ENCODE peak calls at places on chromosomes 11 and 22, in seven cellular contexts. One of them, this sample, is unnamed.

GRCh38 chr11:6735306-6735705 is 36.5 kb downstream of the OR2AG2 start:
- DNase-seq in CD8-positive, alpha-beta T cell: no peak
- DNase-seq in WERI-Rb-1: no peak
- DNase-seq in A673: peak; percentile 84
- DNase-seq in thoracic aorta: no peak
- DNase-seq in tibial nerve: no peak
- DNase-seq in neural crest cell: no peak
- DNase-seq in this sample: no peak

GRCh38 chr11:67700548-67701262 is 26.3 kb upstream of the ALDH3B2 start:
- DNase-seq in CD8-positive, alpha-beta T cell: no peak
- DNase-seq in WERI-Rb-1: peak; percentile 60
- DNase-seq in A673: no peak
- DNase-seq in thoracic aorta: no peak
- DNase-seq in tibial nerve: no peak
- DNase-seq in neural crest cell: no peak
- DNase-seq in this sample: no peak

GRCh38 chr11:13229136-13229535 is 48.5 kb upstream of the BMAL1 start:
- DNase-seq in CD8-positive, alpha-beta T cell: no peak
- DNase-seq in WERI-Rb-1: no peak
- DNase-seq in A673: no peak
- DNase-seq in thoracic aorta: no peak
- DNase-seq in tibial nerve: no peak
- DNase-seq in neural crest cell: no peak
- DNase-seq in this sample: no peak

GRCh38 chr11:118918128-118918685 is 7.5 kb downstream of the BCL9L start:
- DNase-seq in CD8-positive, alpha-beta T cell: no peak
- DNase-seq in WERI-Rb-1: peak; percentile 69
- DNase-seq in A673: peak; percentile 65
- DNase-seq in thoracic aorta: no peak
- DNase-seq in tibial nerve: peak; percentile 88
- DNase-seq in neural crest cell: no peak
- DNase-seq in this sample: peak; percentile 75

GRCh38 chr11:46555269-46556054 is 38.4 kb downstream of the AMBRA1 start:
- DNase-seq in CD8-positive, alpha-beta T cell: no peak
- DNase-seq in WERI-Rb-1: no peak
- DNase-seq in A673: no peak
- DNase-seq in thoracic aorta: no peak
- DNase-seq in tibial nerve: no peak
- DNase-seq in neural crest cell: no peak
- DNase-seq in this sample: no peak

GRCh38 chr11:11215944-11216343 is 137.1 kb downstream of the CSNK2A3 start:
- DNase-seq in CD8-positive, alpha-beta T cell: no peak
- DNase-seq in WERI-Rb-1: no peak
- DNase-seq in A673: no peak
- DNase-seq in thoracic aorta: no peak
- DNase-seq in tibial nerve: no peak
- DNase-seq in neural crest cell: no peak
- DNase-seq in this sample: no peak

GRCh38 chr11:116217006-116217405 is 555.8 kb downstream of the BUD13 start:
- DNase-seq in CD8-positive, alpha-beta T cell: peak; percentile 1
- DNase-seq in WERI-Rb-1: peak; percentile 60
- DNase-seq in A673: peak; percentile 45
- DNase-seq in thoracic aorta: no peak
- DNase-seq in tibial nerve: peak; percentile 52
- DNase-seq in neural crest cell: no peak
- DNase-seq in this sample: no peak

GRCh38 chr11:72245232-72245816 is 1.3 kb upstream of the PHOX2A start:
- DNase-seq in CD8-positive, alpha-beta T cell: no peak
- DNase-seq in WERI-Rb-1: no peak
- DNase-seq in A673: no peak
- DNase-seq in thoracic aorta: no peak
- DNase-seq in tibial nerve: no peak
- DNase-seq in neural crest cell: no peak
- DNase-seq in this sample: no peak

GRCh38 chr22:28594784-28595324 is 84.8 kb downstream of the TTC28 start:
- DNase-seq in CD8-positive, alpha-beta T cell: no peak
- DNase-seq in WERI-Rb-1: no peak
- DNase-seq in A673: peak; percentile 86
- DNase-seq in thoracic aorta: no peak
- DNase-seq in tibial nerve: no peak
- DNase-seq in neural crest cell: no peak
- DNase-seq in this sample: no peak

GRCh38 chr22:41471606-41472005 is 2.7 kb downstream of the ACO2 start:
- DNase-seq in CD8-positive, alpha-beta T cell: no peak
- DNase-seq in WERI-Rb-1: no peak
- DNase-seq in A673: no peak
- DNase-seq in thoracic aorta: no peak
- DNase-seq in tibial nerve: no peak
- DNase-seq in neural crest cell: no peak
- DNase-seq in this sample: no peak

GRCh38 chr11:124938970-124939369 is 3.1 kb upstream of the HEPACAM start:
- DNase-seq in CD8-positive, alpha-beta T cell: no peak
- DNase-seq in WERI-Rb-1: no peak
- DNase-seq in A673: no peak
- DNase-seq in thoracic aorta: no peak
- DNase-seq in tibial nerve: no peak
- DNase-seq in neural crest cell: no peak
- DNase-seq in this sample: no peak

DNA sequence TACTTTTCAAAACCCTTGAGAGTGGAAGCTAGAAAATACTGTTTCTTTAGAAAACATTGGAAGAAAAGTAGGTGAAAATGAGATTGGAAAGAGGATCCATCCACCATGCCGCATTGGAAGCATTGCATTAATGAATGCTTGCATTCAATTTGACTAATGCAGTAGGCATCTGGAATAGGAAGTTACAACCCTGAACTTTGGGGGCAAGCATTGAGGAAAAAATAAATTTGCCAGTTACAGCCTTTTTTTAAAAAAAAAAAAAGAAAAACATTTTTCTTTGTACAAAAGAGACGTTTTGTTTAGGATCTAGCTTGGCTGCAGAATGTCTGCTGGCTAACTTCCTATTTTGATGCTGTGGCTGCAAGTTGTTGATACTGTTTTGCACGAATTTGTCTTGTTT is 28.0 kb downstream of the RTN3 start:
- DNase-seq in CD8-positive, alpha-beta T cell: no peak
- DNase-seq in WERI-Rb-1: no peak
- DNase-seq in A673: no peak
- DNase-seq in thoracic aorta: no peak
- DNase-seq in tibial nerve: no peak
- DNase-seq in neural crest cell: no peak
- DNase-seq in this sample: no peak
- TF ChIP-seq CTCF in CD8-positive, alpha-beta T cell: no peak
- TF ChIP-seq CTCF in WERI-Rb-1: no peak
- TF ChIP-seq CTCF in A673: no peak
- TF ChIP-seq CTCF in thoracic aorta: no peak
- TF ChIP-seq CTCF in tibial nerve: no peak
- TF ChIP-seq CTCF in neural crest cell: no peak
- TF ChIP-seq CTCF in this sample: no peak

GRCh38 chr11:83424376-83425136 is 138.4 kb upstream of the CCDC90B start:
- DNase-seq in CD8-positive, alpha-beta T cell: no peak
- DNase-seq in WERI-Rb-1: no peak
- DNase-seq in A673: peak; percentile 75
- DNase-seq in thoracic aorta: no peak
- DNase-seq in tibial nerve: no peak
- DNase-seq in neural crest cell: no peak
- DNase-seq in this sample: no peak

GRCh38 chr11:83427943-83428342 is 141.8 kb upstream of the CCDC90B start:
- DNase-seq in CD8-positive, alpha-beta T cell: no peak
- DNase-seq in WERI-Rb-1: no peak
- DNase-seq in A673: no peak
- DNase-seq in thoracic aorta: no peak
- DNase-seq in tibial nerve: no peak
- DNase-seq in neural crest cell: no peak
- DNase-seq in this sample: no peak

DNA sequence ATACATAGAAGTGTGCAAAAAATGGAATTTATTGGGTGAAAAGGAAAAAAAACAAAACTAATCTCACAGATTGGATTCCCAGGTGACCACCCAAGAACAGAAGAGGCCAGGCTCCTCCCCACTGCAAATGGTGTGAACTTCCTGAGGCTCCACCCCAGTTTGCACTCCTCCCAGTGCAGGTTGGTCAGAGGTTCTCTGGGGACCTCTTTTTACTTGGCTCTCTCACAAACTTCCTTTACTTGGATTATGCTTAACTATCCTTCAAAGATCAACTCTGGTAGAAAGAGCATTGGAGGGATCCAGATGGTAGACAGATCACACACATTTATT is 138.9 kb upstream of the CCDC90B start:
- DNase-seq in CD8-positive, alpha-beta T cell: no peak
- DNase-seq in WERI-Rb-1: no peak
- DNase-seq in A673: peak; percentile 58
- DNase-seq in thoracic aorta: no peak
- DNase-seq in tibial nerve: no peak
- DNase-seq in neural crest cell: no peak
- DNase-seq in this sample: no peak
- TF ChIP-seq CTCF in CD8-positive, alpha-beta T cell: no peak
- TF ChIP-seq CTCF in WERI-Rb-1: no peak
- TF ChIP-seq CTCF in A673: no peak
- TF ChIP-seq CTCF in thoracic aorta: no peak
- TF ChIP-seq CTCF in tibial nerve: no peak
- TF ChIP-seq CTCF in neural crest cell: no peak
- TF ChIP-seq CTCF in this sample: no peak

DNA sequence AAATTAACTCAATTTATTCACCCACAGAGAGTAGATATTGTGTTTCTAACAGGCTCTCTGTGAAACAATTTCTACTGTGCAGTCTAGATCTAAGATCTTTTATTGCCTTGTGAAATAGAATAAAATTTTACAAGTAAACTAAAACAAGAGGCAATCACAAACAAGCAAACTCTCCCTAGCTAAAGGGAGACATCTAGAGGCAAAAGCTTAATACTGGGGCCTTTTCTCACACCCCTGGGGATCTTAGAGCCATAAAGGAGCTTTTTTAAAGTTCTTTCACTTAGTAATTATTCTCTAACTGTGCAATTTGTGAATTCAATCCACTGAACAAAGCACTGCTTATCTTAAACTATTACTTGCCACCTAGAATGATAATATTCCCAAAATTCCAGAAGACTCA is 19.7 kb downstream of the ALG9 start:
- DNase-seq in CD8-positive, alpha-beta T cell: no peak
- DNase-seq in WERI-Rb-1: no peak
- DNase-seq in A673: peak; percentile 41
- DNase-seq in thoracic aorta: no peak
- DNase-seq in tibial nerve: no peak
- DNase-seq in neural crest cell: no peak
- DNase-seq in this sample: no peak
- TF ChIP-seq CTCF in CD8-positive, alpha-beta T cell: no peak
- TF ChIP-seq CTCF in WERI-Rb-1: peak; percentile 14
- TF ChIP-seq CTCF in A673: peak; percentile 64
- TF ChIP-seq CTCF in thoracic aorta: no peak
- TF ChIP-seq CTCF in tibial nerve: no peak
- TF ChIP-seq CTCF in neural crest cell: no peak
- TF ChIP-seq CTCF in this sample: peak; percentile 21

GRCh38 chr22:37846433-37846832 is 2.3 kb upstream of the ANKRD54 start:
- DNase-seq in CD8-positive, alpha-beta T cell: no peak
- DNase-seq in WERI-Rb-1: no peak
- DNase-seq in A673: no peak
- DNase-seq in thoracic aorta: no peak
- DNase-seq in tibial nerve: no peak
- DNase-seq in neural crest cell: no peak
- DNase-seq in this sample: no peak
- TF ChIP-seq CTCF in CD8-positive, alpha-beta T cell: no peak
- TF ChIP-seq CTCF in WERI-Rb-1: no peak
- TF ChIP-seq CTCF in A673: no peak
- TF ChIP-seq CTCF in thoracic aorta: no peak
- TF ChIP-seq CTCF in tibial nerve: no peak
- TF ChIP-seq CTCF in neural crest cell: no peak
- TF ChIP-seq CTCF in this sample: no peak

This sample was measured in type B pancreatic cell.